ENCODE peak calls at places on chromosomes 11 and 22, in four cellular contexts. One of them, this sample, is unnamed.

GRCh38 chr11:120682866-120683265 is 171.3 kb downstream of the GRIK4 start:
- DNase-seq in lower leg skin: no peak
- DNase-seq in tibial artery: no peak
- DNase-seq in A549: no peak
- DNase-seq in this sample: no peak

GRCh38 chr11:5986885-5987284 is at the start of gene OR52L1:
- DNase-seq in A549: no peak
- DNase-seq in lower leg skin: no peak
- DNase-seq in tibial artery: no peak
- DNase-seq in this sample: no peak

GRCh38 chr11:57444362-57445074 is 15.8 kb upstream of the RTN4RL2 start:
- DNase-seq in A549: peak; percentile 93
- DNase-seq in tibial artery: no peak
- DNase-seq in lower leg skin: no peak
- DNase-seq in this sample: no peak

GRCh38 chr11:128351168-128351567 is 236.2 kb downstream of the ETS1 start:
- DNase-seq in A549: no peak
- DNase-seq in lower leg skin: no peak
- DNase-seq in tibial artery: no peak
- DNase-seq in this sample: no peak

GRCh38 chr11:30002157-30002556 is 14.7 kb downstream of the KCNA4 start:
- DNase-seq in A549: no peak
- DNase-seq in lower leg skin: no peak
- DNase-seq in tibial artery: no peak
- DNase-seq in this sample: no peak

GRCh38 chr22:25852223-25852622 is 110.2 kb downstream of the MYO18B start:
- DNase-seq in lower leg skin: no peak
- DNase-seq in tibial artery: no peak
- DNase-seq in A549: no peak
- DNase-seq in this sample: no peak

GRCh38 chr11:23124249-23124648 is 264.0 kb upstream of the CCDC179 start:
- DNase-seq in A549: no peak
- DNase-seq in lower leg skin: no peak
- DNase-seq in tibial artery: no peak
- DNase-seq in this sample: no peak

GRCh38 chr11:125435461-125436238 is 60.4 kb downstream of the FEZ1 start:
- DNase-seq in tibial artery: no peak
- DNase-seq in A549: no peak
- DNase-seq in lower leg skin: no peak
- DNase-seq in this sample: no peak

GRCh38 chr11:72924568-72925190 is 110.5 kb downstream of the ATG16L2 start:
- DNase-seq in A549: peak; percentile 43
- DNase-seq in tibial artery: no peak
- DNase-seq in lower leg skin: no peak
- DNase-seq in this sample: no peak

GRCh38 chr22:16654882-16655281 is 62.3 kb upstream of the CCT8L2 start:
- DNase-seq in tibial artery: no peak
- DNase-seq in lower leg skin: no peak
- DNase-seq in A549: no peak
- DNase-seq in this sample: no peak

GRCh38 chr11:132520199-132520598 is 1012.1 kb downstream of the OPCML start:
- DNase-seq in tibial artery: no peak
- DNase-seq in lower leg skin: no peak
- DNase-seq in A549: no peak
- DNase-seq in this sample: no peak

GRCh38 chr22:43885319-43885671 is 6.5 kb downstream of the PNPLA5 start:
- DNase-seq in A549: no peak
- DNase-seq in tibial artery: no peak
- DNase-seq in lower leg skin: no peak
- DNase-seq in this sample: no peak

GRCh38 chr11:17611503-17612220 is 64.6 kb downstream of the OTOG start:
- DNase-seq in tibial artery: no peak
- DNase-seq in lower leg skin: no peak
- DNase-seq in A549: no peak
- DNase-seq in this sample: no peak

GRCh38 chr11:27698872-27699241 is 1.4 kb downstream of the BDNF start:
- DNase-seq in lower leg skin: no peak
- DNase-seq in tibial artery: peak; percentile 63
- DNase-seq in A549: peak; percentile 92
- DNase-seq in this sample: peak; percentile 85

DNA sequence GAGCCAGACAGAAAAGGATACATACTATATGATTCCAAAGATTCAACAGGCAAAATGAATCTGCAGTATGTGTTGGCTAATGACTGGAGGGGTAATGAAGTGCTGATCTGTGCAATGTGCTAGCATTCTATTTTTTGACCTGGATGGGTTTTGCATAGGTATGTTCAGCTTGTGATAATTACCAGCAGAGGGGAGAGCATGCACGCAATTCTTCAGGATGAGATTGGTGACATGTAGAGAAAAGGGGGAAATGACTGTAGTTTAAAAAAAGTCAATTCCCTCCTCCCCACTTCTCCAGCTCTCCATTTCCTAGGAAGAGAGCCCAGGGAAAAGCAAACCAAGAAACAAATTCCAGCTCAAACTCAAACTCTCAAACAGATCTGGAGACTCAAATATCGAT is 566 bp upstream of the CCDC81 start:
- DNase-seq in lower leg skin: no peak
- DNase-seq in tibial artery: no peak
- DNase-seq in A549: no peak
- DNase-seq in this sample: no peak
- H3K4me3 ChIP-seq in lower leg skin: no peak overlapping the region
- H3K4me3 ChIP-seq in tibial artery: peak overlapping the region; percentile 16
- H3K4me3 ChIP-seq in A549: no peak overlapping the region
- H3K4me3 ChIP-seq in this sample: no peak overlapping the region

GRCh38 chr11:44955019-44955738 is 4.5 kb upstream of the TP53I11 start:
- DNase-seq in lower leg skin: peak; percentile 43
- DNase-seq in tibial artery: peak; percentile 67
- DNase-seq in A549: peak; percentile 63
- DNase-seq in this sample: peak; percentile 94

GRCh38 chr11:44959064-44959463 is 8.4 kb upstream of the TP53I11 start:
- DNase-seq in lower leg skin: no peak
- DNase-seq in A549: no peak
- DNase-seq in tibial artery: no peak
- DNase-seq in this sample: no peak

GRCh38 chr11:44954051-44954906 is 3.6 kb upstream of the TP53I11 start:
- DNase-seq in lower leg skin: no peak
- DNase-seq in tibial artery: no peak
- DNase-seq in A549: no peak
- DNase-seq in this sample: no peak

GRCh38 chr11:44958165-44958564 is 7.5 kb upstream of the TP53I11 start:
- DNase-seq in A549: no peak
- DNase-seq in tibial artery: no peak
- DNase-seq in lower leg skin: no peak
- DNase-seq in this sample: no peak

DNA sequence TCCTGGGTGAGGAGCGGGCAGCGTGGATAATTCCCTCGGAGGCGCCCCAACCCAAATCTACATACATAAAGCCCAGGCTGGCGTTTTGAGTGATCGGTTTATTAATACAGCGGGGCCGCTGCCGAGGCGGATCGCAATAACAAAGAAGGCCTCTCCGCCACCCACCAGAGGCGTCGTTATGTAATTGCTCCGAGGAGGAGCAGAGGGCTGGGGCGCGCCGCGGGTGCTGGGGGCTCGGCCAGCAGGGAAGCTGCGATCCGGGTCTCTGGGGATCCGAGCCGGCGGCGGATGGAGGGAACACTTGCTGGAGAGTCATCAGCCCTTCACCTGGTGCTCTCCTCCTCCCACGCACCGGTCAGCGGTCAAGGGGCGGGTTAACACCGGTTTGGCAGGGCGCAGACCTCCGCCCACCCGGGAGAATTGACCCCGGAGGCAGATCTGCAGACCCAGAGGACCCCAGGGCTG is 6.4 kb upstream of the TP53I11 start:
- DNase-seq in A549: no peak
- DNase-seq in lower leg skin: no peak
- DNase-seq in tibial artery: no peak
- DNase-seq in this sample: no peak
- H3K4me3 ChIP-seq in A549: no peak overlapping the region
- H3K4me3 ChIP-seq in lower leg skin: no peak overlapping the region
- H3K4me3 ChIP-seq in tibial artery: no peak overlapping the region
- H3K4me3 ChIP-seq in this sample: peak overlapping the region; percentile 12

GRCh38 chr11:46281374-46281831 is 3.9 kb downstream of the CREB3L1 start:
- DNase-seq in lower leg skin: no peak
- DNase-seq in tibial artery: no peak
- DNase-seq in A549: no peak
- DNase-seq in this sample: peak; percentile 53
- H3K4me3 ChIP-seq in lower leg skin: no peak overlapping the region
- H3K4me3 ChIP-seq in tibial artery: no peak overlapping the region
- H3K4me3 ChIP-seq in A549: no peak overlapping the region
- H3K4me3 ChIP-seq in this sample: no peak overlapping the region

DNA sequence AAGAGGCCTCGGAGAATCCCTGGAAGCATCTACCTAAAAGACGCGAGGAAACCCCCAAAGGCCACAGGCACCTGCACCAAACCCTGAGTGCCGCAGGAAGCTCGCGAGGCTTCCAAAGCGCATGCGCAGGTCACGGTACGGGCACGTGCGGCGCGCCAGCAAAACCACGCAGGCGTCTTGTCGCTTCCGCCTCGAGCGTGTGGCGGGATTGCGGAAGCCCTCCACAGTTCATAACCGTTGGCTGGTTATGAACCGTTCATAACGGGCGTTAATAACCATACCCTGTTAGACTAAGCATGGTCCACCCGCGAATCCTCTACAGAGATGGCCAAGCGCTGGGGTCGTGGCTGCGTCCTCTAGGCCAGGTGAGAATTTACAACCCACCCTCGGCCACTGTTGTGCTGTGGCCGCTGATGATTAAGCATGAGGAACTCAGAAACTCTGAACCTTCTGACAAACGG is 46.4 kb downstream of the MORC2 start:
- DNase-seq in tibial artery: no peak
- DNase-seq in A549: peak; percentile 23
- DNase-seq in lower leg skin: no peak
- DNase-seq in this sample: no peak
- H3K4me3 ChIP-seq in tibial artery: peak overlapping the region; percentile 48
- H3K4me3 ChIP-seq in A549: no peak overlapping the region
- H3K4me3 ChIP-seq in lower leg skin: no peak overlapping the region
- H3K4me3 ChIP-seq in this sample: no peak overlapping the region

GRCh38 chr11:65330544-65330943 is 3.1 kb upstream of the DPF2 start:
- DNase-seq in tibial artery: no peak
- DNase-seq in A549: no peak
- DNase-seq in lower leg skin: no peak
- DNase-seq in this sample: no peak

GRCh38 chr11:65329944-65330403 is 3.7 kb upstream of the DPF2 start:
- DNase-seq in tibial artery: peak; percentile 91
- DNase-seq in A549: peak; percentile 93
- DNase-seq in lower leg skin: peak; percentile 94
- DNase-seq in this sample: peak; percentile 84

GRCh38 chr11:65329503-65329902 is 4.1 kb upstream of the DPF2 start:
- DNase-seq in lower leg skin: no peak
- DNase-seq in tibial artery: no peak
- DNase-seq in A549: no peak
- DNase-seq in this sample: no peak

GRCh38 chr11:65338680-65339079 is 5.0 kb downstream of the DPF2 start:
- DNase-seq in lower leg skin: no peak
- DNase-seq in tibial artery: no peak
- DNase-seq in A549: no peak
- DNase-seq in this sample: no peak

GRCh38 chr11:65334696-65335295 is 1.1 kb downstream of the DPF2 start:
- DNase-seq in lower leg skin: no peak
- DNase-seq in A549: no peak
- DNase-seq in tibial artery: no peak
- DNase-seq in this sample: no peak
- H3K4me3 ChIP-seq in lower leg skin: peak overlapping the region; percentile 84
- H3K4me3 ChIP-seq in A549: peak overlapping the region; percentile 91
- H3K4me3 ChIP-seq in tibial artery: peak overlapping the region; percentile 83
- H3K4me3 ChIP-seq in this sample: peak overlapping the region; percentile 83

DNA sequence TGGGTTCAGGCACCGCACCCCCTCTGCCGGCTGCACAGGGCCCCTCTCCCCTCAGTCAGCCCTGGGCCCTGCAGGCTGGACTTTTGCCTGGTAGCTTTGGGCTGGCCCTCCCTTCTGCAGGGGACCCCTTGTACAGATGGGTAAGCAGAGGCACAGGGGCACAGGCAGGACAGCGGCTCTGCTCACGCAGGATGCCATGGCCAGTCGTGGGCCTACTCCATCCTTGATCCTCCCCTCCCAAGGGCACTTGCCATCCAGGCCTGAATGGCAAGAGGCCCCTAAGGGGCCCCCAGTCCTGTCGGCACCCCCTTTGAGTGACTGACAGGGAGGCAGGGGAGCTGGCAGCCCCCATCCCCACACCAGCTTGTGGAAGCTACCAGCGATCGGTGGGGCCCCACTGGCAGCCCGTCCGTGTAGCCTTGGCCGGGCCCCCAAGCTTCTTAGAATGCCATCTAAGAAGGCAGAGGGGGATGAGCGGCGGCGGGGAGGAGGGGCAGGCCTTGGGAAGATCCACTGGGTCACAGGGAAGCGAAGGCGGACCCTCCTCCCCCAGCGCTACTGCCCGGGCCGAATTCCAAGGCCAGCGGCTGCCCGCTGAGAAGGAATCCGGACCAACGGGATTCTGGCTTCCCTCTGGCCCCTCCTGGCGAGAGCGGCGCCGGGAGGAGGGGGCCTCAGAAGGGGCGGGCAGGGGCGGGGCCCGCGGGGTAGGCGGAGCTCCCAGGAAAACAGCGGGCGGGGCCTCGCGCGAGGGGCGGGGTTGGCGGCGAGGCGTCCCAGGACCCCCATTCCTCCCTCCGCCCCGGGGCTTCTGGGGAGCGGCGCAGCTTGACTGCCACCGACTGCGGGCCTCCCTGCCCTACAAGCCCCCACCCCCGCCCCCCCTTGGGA is 6.8 kb upstream of the CHKA start:
- DNase-seq in tibial artery: no peak
- DNase-seq in lower leg skin: no peak
- DNase-seq in A549: no peak
- DNase-seq in this sample: no peak
- H3K4me3 ChIP-seq in tibial artery: peak overlapping the region; percentile 49
- H3K4me3 ChIP-seq in lower leg skin: no peak overlapping the region
- H3K4me3 ChIP-seq in A549: no peak overlapping the region
- H3K4me3 ChIP-seq in this sample: no peak overlapping the region

GRCh38 chr22:38981659-38982007 is 514 bp upstream of the APOBEC3B start:
- DNase-seq in lower leg skin: no peak
- DNase-seq in A549: no peak
- DNase-seq in tibial artery: no peak
- DNase-seq in this sample: peak; percentile 5
- H3K4me3 ChIP-seq in lower leg skin: peak overlapping the region; percentile 25
- H3K4me3 ChIP-seq in A549: peak overlapping the region; percentile 45
- H3K4me3 ChIP-seq in tibial artery: peak overlapping the region; percentile 55
- H3K4me3 ChIP-seq in this sample: peak overlapping the region; percentile 54

GRCh38 chr11:133695376-133695775 is 149.9 kb downstream of the SPATA19 start:
- DNase-seq in tibial artery: no peak
- DNase-seq in lower leg skin: no peak
- DNase-seq in A549: no peak
- DNase-seq in this sample: no peak
- H3K4me3 ChIP-seq in tibial artery: no peak overlapping the region
- H3K4me3 ChIP-seq in lower leg skin: no peak overlapping the region
- H3K4me3 ChIP-seq in A549: no peak overlapping the region
- H3K4me3 ChIP-seq in this sample: no peak overlapping the region

DNA sequence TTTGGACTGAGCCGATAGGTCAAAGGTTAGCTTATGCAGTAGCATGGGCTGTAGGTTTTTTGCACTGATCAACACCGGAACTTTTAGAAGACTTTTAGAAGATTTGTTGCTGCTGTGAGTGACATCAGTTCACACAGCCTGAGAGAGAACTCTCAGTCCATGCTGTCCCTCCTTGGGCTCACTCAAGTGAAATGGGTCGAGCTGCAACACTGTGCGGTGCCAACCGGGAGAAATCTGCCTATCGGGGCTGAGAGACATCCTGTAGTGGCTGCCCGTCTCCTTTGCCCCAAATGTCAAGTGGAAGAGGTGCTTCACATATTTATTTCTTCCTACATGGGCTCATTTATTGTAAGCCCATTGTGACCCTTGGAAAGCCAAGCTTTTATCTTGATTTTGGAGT is 170.2 kb downstream of the LDLRAD3 start:
- DNase-seq in lower leg skin: no peak
- DNase-seq in A549: no peak
- DNase-seq in tibial artery: no peak
- DNase-seq in this sample: no peak
- H3K4me3 ChIP-seq in lower leg skin: no peak overlapping the region
- H3K4me3 ChIP-seq in A549: no peak overlapping the region
- H3K4me3 ChIP-seq in tibial artery: no peak overlapping the region
- H3K4me3 ChIP-seq in this sample: no peak overlapping the region

This sample was measured in SJCRH30.